ENCODE peak calls at places on chromosome 4, in ten cellular contexts. H is activated T-cell treated with anti-CD3 and anti-CD28 coated beads, Interleukin-2, amount 50 U/mL, for 4 hours; R is activated CD8-positive, alpha-beta memory T cell treated with anti-CD3 and anti-CD28 coated beads, Interleukin-2, amount 10 ng/mL, durations not matched to agents 7 days and 5 days; J is activated naive CD4-positive, alpha-beta T cell treated with anti-CD3 and anti-CD28 coated beads, Interleukin-2, amount 50 U/mL, for 72 hours; N is activated T-helper 17 cell treated with anti-CD3 and anti-CD28 coated beads, Interleukin-2, amount 50 U/mL, for 72 hours; S is IMR-90; X is sciatic nerve; U is effector memory CD8-positive, alpha-beta T cell; C is stimulated activated naive CD8-positive, alpha-beta T cell treated with anti-CD3 and anti-CD28 coated beads, Interleukin-15, Interleukin-2, amounts not matched to agents 100 U/mL and 50 U/mL, for 24 hours; W is pancreas. V is an unnamed sample.

GRCh38 chr4:75005727-75006126 is 72.8 kb downstream of the PARM1 start:
- ATAC-seq in R (no peak), H (no peak), N (no peak), J (no peak), X (no peak), W (no peak), C (no peak), U (no peak), S (no peak), V (no peak)

GRCh38 chr4:141126769-141127168 is 6.5 kb downstream of the RNF150 start:
- ATAC-seq in U (no peak), N (no peak), X (no peak), H (no peak), R (no peak), S (no peak), C (no peak), J (no peak), W (no peak), V (no peak)

GRCh38 chr4:143389543-143390195 is 53.0 kb downstream of the GAB1 start:
- ATAC-seq in X (peak), J (no peak), C (no peak), N (no peak), R (no peak), H (no peak), S (peak), U (no peak), W (peak), V (no peak)

GRCh38 chr4:77715414-77716290 is 103.5 kb downstream of the CNOT6L start:
- ATAC-seq in R (peak), H (no peak), U (no peak), C (peak), S (no peak), W (no peak), N (peak), J (peak), X (no peak), V (no peak)

GRCh38 chr4:104123021-104123420 is 371.7 kb downstream of the CXXC4 start:
- ATAC-seq in W (no peak), X (no peak), C (no peak), R (no peak), U (no peak), S (no peak), J (no peak), H (no peak), N (no peak), V (no peak)

GRCh38 chr4:87559090-87559837 is 30.1 kb upstream of the SPARCL1 start:
- ATAC-seq in H (peak), J (peak), C (peak), N (peak), S (no peak), W (peak), X (peak), R (peak), U (peak), V (peak)

GRCh38 chr4:89491731-89492235 is 184.2 kb upstream of the GPRIN3 start:
- ATAC-seq in W (no peak), N (no peak), C (no peak), U (no peak), S (no peak), H (no peak), R (no peak), J (no peak), X (no peak), V (no peak)

GRCh38 chr4:25954293-25954904 is 40.4 kb downstream of the SMIM20 start:
- ATAC-seq in C (no peak), S (no peak), H (no peak), X (no peak), W (no peak), R (no peak), U (no peak), N (no peak), J (no peak), V (no peak)

GRCh38 chr4:79298484-79298883 is 27.4 kb downstream of the NAA11 start:
- ATAC-seq in H (no peak), J (no peak), C (no peak), X (peak), R (no peak), S (no peak), U (no peak), N (no peak), W (no peak), V (no peak)